ENCODE peak calls at places on chromosomes 16 and 17, in seven cellular contexts. N is aorta, G is colonic mucosa, V is AG10803, L is WERI-Rb-1, Y is fibroblast of mammary gland, T is heart right ventricle. B is an unnamed sample.

GRCh38 chr16:87076331-87076949 is 240.8 kb downstream of the C16orf95 start:
- DNase-seq in T (no peak), N (no peak), L (no peak), V (no peak), G (no peak), Y (no peak), B (no peak)

GRCh38 chr16:11049396-11050059 is 105.2 kb downstream of the CLEC16A start:
- DNase-seq in Y (no peak), N (no peak), L (no peak), V (peak), G (no peak), T (no peak), B (no peak)

GRCh38 chr16:48537909-48538745 is 71.9 kb downstream of the N4BP1 start:
- DNase-seq in L (no peak), G (no peak), N (peak), T (peak), V (peak), Y (peak), B (peak)

GRCh38 chr17:28477928-28478327 is 4.5 kb downstream of the SLC13A2 start:
- DNase-seq in Y (no peak), G (no peak), N (no peak), L (no peak), T (no peak), V (no peak), B (no peak)

GRCh38 chr17:56596741-56597494 is 3.4 kb downstream of the NOG start:
- DNase-seq in L (peak), Y (no peak), N (no peak), T (no peak), V (no peak), G (no peak), B (no peak)

GRCh38 chr17:35991075-35991474 is 4.5 kb upstream of the CCL14 start:
- DNase-seq in L (no peak), N (no peak), V (no peak), T (no peak), Y (no peak), G (no peak), B (no peak)

GRCh38 chr17:40518401-40519088 is 17.1 kb upstream of the TNS4 start:
- DNase-seq in L (no peak), V (no peak), T (no peak), Y (peak), G (peak), N (no peak), B (peak)

GRCh38 chr17:14790518-14790917 is 474.6 kb downstream of the PMP22 start:
- DNase-seq in Y (peak), T (peak), V (peak), L (no peak), N (no peak), G (no peak), B (peak)

DNA sequence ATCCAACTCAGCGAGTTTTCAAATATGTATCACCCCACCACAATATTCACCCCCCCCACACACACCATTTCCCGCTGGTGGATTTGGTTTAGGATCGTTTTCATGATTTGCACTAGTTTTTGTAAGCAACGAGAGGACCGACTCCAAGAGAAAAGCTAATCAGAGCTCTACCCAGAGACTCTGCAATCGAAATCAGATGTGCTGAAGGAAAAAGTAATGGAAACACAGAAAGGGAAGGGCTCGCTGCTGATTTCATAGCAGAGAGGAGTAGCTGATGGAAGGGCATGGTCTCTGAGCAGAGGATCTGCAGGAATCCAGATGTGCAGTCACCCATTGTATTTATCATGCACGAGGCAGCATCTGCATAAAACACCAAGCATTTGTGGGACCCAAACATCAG is 163.2 kb upstream of the DYNLRB2 start:
- DNase-seq in G (no peak), L (no peak), V (no peak), Y (no peak), T (no peak), N (no peak), B (no peak)
- H3K4me3 ChIP-seq in G (no peak), L (no peak), V (no peak), Y (no peak), T (no peak), N (no peak), B (no peak)

DNA sequence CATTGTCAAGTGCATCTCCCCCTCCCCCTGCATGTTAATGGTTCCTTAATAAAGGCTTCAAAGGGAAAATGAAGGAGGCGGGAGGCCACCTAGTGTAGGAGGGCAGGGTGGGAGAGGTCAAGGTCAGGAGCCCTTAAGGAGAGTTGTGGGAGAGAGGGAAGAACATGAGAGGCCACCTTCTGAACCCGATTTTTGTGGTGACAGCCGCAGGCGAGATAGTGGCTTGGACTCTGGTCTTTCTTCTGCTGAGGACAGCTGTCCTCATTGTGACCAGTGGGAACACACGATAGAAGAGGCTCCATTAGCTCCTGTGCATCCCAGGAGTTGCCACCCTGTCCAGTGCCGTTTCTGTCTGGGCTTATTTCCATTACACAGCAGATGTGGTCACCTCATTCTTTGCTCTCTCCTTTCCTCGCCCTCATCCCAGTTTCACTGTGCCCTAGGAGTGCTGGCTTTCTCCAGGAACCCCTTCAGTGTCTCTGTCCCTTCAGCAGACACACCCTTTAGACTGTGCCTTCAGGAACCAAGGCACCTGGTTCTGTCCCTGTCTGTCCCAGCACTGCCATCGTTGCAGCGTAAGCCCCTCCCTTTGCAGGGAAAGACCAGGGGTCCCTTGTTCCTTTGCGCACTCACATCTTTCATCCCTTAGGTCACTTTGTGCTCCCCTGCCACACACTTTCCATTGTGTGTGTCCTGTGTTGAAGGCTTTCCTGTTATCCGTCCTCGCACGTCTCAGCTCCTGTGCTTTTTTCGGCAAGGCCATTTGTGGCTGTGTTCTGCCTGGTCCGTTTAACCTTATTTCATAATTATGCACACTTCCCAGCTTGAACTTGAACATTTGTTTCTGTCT is 7.6 kb downstream of the SEC14L1 start:
- DNase-seq in T (no peak), G (no peak), L (no peak), Y (no peak), N (no peak), V (no peak), B (no peak)
- H3K4me3 ChIP-seq in T (peak), G (no peak), L (no peak), Y (no peak), N (no peak), V (peak), B (no peak)

GRCh38 chr17:49035470-49036269 is 38.5 kb downstream of the IGF2BP1 start:
- DNase-seq in T (peak), Y (peak), L (peak), V (peak), N (peak), G (peak), B (peak)

GRCh38 chr17:49036270-49036626 is 39.1 kb downstream of the IGF2BP1 start:
- DNase-seq in Y (no peak), T (no peak), N (no peak), L (no peak), V (no peak), G (no peak), B (no peak)

GRCh38 chr17:49028271-49028670 is 31.1 kb downstream of the IGF2BP1 start:
- DNase-seq in T (no peak), N (no peak), V (no peak), G (no peak), Y (no peak), L (no peak), B (no peak)

GRCh38 chr17:49029841-49030240 is 32.7 kb downstream of the IGF2BP1 start:
- DNase-seq in Y (no peak), V (peak), N (no peak), L (no peak), T (no peak), G (no peak), B (peak)

GRCh38 chr17:49031965-49032928 is 35.1 kb downstream of the IGF2BP1 start:
- DNase-seq in L (peak), Y (peak), G (peak), V (peak), N (no peak), T (peak), B (peak)
- H3K4me3 ChIP-seq in L (no peak), Y (no peak), G (no peak), V (no peak), N (no peak), T (no peak), B (no peak)

DNA sequence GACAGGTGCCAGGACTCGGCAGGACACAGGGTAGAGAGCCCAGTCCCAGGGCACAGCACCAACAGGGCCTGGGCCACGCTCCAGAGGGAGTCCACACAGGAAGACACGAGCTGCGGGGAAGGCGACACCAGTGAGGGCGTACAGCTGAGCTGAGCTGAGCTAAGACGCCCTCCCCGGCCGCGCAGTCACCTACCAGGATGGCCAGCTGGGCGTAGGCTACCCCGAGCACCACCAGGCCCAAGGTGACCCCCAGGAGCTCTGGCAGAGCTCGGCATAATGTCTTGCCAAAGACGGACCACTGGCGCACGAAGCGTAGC is 42.7 kb downstream of the TSC2 start:
- DNase-seq in G (peak), V (no peak), L (no peak), Y (no peak), N (no peak), T (no peak), B (no peak)
- H3K4me3 ChIP-seq in G (peak), V (no peak), L (no peak), Y (no peak), N (no peak), T (peak), B (no peak)

DNA sequence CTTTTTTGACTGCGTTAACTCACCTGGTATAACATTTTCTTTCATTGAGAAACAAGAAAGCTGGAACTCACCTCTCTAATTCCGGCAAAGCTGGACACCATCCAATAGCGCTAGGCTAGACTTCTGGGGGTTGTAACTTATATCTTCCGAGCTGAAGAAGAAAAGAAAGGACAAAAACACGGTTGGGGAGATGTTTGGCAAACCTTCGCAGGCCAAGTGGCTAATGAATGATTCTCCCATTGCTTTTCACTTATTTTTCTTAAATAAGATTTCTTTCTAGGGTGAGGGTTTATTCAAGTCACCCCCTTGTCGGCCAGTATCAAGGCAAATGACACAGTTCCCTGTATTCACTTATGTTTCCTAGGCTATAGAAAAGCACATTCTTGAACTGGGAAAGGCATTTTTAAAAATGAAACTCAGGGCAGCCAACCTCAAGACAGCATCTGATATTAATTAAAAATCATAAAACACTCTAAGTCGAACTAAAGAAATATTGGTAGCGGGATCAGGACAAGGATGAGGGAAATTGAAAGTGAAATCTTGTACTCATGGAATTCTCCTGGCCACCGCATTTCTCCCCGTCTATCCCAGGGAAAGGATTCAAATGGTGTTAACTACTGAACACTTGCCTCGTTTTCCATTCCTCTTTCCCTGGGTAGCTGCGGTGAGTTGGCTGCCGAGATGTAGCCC is 95.9 kb upstream of the ZFHX3 start:
- DNase-seq in Y (peak), N (no peak), G (no peak), L (no peak), T (no peak), V (peak), B (peak)
- H3K4me3 ChIP-seq in Y (peak), N (peak), G (peak), L (no peak), T (peak), V (peak), B (peak)

GRCh38 chr16:57762365-57763289 is 27.1 kb downstream of the KATNB1 start:
- DNase-seq in N (peak), G (no peak), T (no peak), V (no peak), Y (no peak), L (no peak), B (no peak)
- H3K4me3 ChIP-seq in N (no peak), G (no peak), T (no peak), V (no peak), Y (no peak), L (no peak), B (no peak)

B was measured in cardiac fibroblast.